ENCODE peak calls at places on chromosomes 6 and 20, in six cellular contexts. One of them, this sample, is unnamed.

GRCh38 chr6:81878479-81878878 is 126.0 kb upstream of the TENT5A start:
- DNase-seq in NB4: no peak
- DNase-seq in A549: no peak
- DNase-seq in endothelial cell of umbilical vein: no peak
- DNase-seq in HepG2: no peak
- DNase-seq in GM12878: no peak
- DNase-seq in this sample: no peak

GRCh38 chr6:108222504-108222903 is 38.3 kb downstream of the SNX3 start:
- DNase-seq in NB4: peak
- DNase-seq in A549: peak
- DNase-seq in endothelial cell of umbilical vein: peak
- DNase-seq in HepG2: no peak
- DNase-seq in GM12878: no peak
- DNase-seq in this sample: no peak

GRCh38 chr20:50192364-50193168 is 1.9 kb downstream of the CEBPB start:
- DNase-seq in NB4: peak
- DNase-seq in A549: peak
- DNase-seq in endothelial cell of umbilical vein: peak
- DNase-seq in HepG2: peak
- DNase-seq in GM12878: peak
- DNase-seq in this sample: peak

GRCh38 chr6:169800116-169800667 is 48.8 kb downstream of the ERMARD start:
- DNase-seq in NB4: no peak
- DNase-seq in A549: peak
- DNase-seq in endothelial cell of umbilical vein: no peak
- DNase-seq in HepG2: peak
- DNase-seq in GM12878: no peak
- DNase-seq in this sample: no peak

GRCh38 chr6:133340557-133340956 is 99.4 kb downstream of the EYA4 start:
- DNase-seq in NB4: no peak
- DNase-seq in A549: peak
- DNase-seq in endothelial cell of umbilical vein: no peak
- DNase-seq in HepG2: no peak
- DNase-seq in GM12878: no peak
- DNase-seq in this sample: no peak

GRCh38 chr6:111972714-111973678 is 80.9 kb upstream of the CCN6 start:
- DNase-seq in NB4: peak
- DNase-seq in A549: peak
- DNase-seq in endothelial cell of umbilical vein: peak
- DNase-seq in HepG2: no peak
- DNase-seq in GM12878: no peak
- DNase-seq in this sample: no peak

GRCh38 chr6:21984551-21984950 is 312.3 kb downstream of the PRL start:
- DNase-seq in NB4: no peak
- DNase-seq in A549: no peak
- DNase-seq in endothelial cell of umbilical vein: no peak
- DNase-seq in HepG2: no peak
- DNase-seq in GM12878: no peak
- DNase-seq in this sample: no peak

GRCh38 chr6:167893416-167893815 is 66.7 kb downstream of the AFDN start:
- DNase-seq in NB4: no peak
- DNase-seq in A549: no peak
- DNase-seq in endothelial cell of umbilical vein: no peak
- DNase-seq in HepG2: peak
- DNase-seq in GM12878: no peak
- DNase-seq in this sample: no peak

GRCh38 chr6:84979541-84979940 is 215.1 kb upstream of the TBX18 start:
- DNase-seq in NB4: no peak
- DNase-seq in A549: no peak
- DNase-seq in endothelial cell of umbilical vein: peak
- DNase-seq in HepG2: no peak
- DNase-seq in GM12878: no peak
- DNase-seq in this sample: no peak

DNA sequence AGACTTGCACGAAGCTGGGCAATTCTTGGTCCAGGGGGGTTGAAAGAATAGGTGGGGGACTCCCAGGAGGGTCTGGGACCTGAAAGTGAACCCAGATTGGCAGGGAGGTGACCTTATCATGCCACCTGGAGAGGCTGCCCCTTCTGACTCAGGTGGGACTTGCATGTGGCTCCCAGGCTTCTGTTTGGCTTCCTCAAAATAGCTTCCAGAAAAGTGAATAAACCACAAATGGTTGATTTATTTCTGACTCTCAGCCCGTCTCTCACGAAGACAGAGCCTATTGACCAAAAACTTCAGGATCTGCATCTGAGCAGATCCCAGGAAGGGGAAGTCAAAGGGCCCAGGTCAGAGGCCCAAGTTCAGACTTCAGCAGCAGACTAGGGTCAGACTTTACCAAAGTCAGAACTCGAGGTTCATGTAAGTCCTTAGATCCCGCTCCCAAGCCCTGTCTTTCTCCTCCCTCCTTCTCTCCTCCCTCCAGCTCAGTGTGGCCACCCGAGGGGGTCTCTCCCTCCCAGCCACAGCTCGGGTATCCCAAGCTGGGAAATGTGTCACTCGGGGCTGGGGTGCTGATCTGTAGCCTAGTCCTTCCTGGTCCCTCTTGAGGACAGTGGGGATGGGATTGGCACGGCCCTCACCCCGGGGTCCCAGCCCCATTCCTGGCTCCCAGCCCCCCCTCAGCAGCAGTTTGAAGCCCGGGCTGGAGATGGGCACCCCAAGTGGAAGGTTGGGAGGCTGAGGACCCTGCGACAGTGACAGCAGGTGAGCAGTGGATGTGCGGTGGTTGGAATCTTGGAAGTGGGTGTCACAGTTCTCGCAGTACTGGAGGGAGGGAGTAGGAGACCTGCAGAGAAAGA is 1.5 kb upstream of the C6orf47 start:
- DNase-seq in NB4: no peak
- DNase-seq in A549: no peak
- DNase-seq in endothelial cell of umbilical vein: no peak
- DNase-seq in HepG2: no peak
- DNase-seq in GM12878: no peak
- DNase-seq in this sample: no peak
- TF ChIP-seq MYC in NB4: no peak
- TF ChIP-seq MYC in A549: no peak
- TF ChIP-seq MYC in endothelial cell of umbilical vein: no peak
- TF ChIP-seq MYC in HepG2: no peak
- TF ChIP-seq MYC in GM12878: no peak
- TF ChIP-seq MYC in this sample: no peak

GRCh38 chr6:56399250-56399671 is 151.9 kb upstream of the COL21A1 start:
- DNase-seq in NB4: no peak
- DNase-seq in A549: peak
- DNase-seq in endothelial cell of umbilical vein: no peak
- DNase-seq in HepG2: peak
- DNase-seq in GM12878: no peak
- DNase-seq in this sample: no peak

GRCh38 chr6:56400273-56400672 is 152.9 kb upstream of the COL21A1 start:
- DNase-seq in NB4: no peak
- DNase-seq in A549: peak
- DNase-seq in endothelial cell of umbilical vein: no peak
- DNase-seq in HepG2: peak
- DNase-seq in GM12878: no peak
- DNase-seq in this sample: no peak

GRCh38 chr6:56401477-56402070 is 154.2 kb upstream of the COL21A1 start:
- DNase-seq in NB4: no peak
- DNase-seq in A549: no peak
- DNase-seq in endothelial cell of umbilical vein: no peak
- DNase-seq in HepG2: no peak
- DNase-seq in GM12878: no peak
- DNase-seq in this sample: no peak

GRCh38 chr6:56396435-56396834 is 149.1 kb upstream of the COL21A1 start:
- DNase-seq in NB4: no peak
- DNase-seq in A549: no peak
- DNase-seq in endothelial cell of umbilical vein: no peak
- DNase-seq in HepG2: no peak
- DNase-seq in GM12878: no peak
- DNase-seq in this sample: no peak

DNA sequence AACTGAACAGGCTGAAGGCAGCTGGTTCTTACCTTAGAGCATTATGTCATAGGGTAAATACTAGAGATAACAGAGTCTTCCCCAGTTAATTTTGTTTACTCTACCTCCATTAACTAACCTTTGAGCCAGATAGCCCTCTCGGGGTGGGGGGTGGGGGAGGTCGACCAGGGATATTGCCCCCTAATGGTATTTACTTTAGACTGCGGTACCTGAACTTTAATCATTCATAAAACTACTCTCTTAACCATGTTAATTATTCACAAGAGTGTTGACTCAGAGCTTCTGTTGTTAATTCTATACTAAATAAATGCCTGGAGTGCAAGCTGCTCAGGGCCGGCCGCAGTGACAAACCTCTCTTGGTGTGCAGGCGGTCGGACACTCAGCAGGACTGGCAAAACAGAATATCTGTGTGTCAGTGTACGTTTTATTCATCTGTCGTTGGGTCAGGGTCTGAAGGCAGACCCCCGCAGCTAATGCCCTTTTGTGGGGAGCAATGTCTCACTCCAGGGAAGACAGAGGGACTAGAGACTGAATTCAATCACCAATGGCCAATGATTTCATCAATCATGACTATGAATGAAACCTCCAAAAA is 152.4 kb upstream of the COL21A1 start:
- DNase-seq in NB4: no peak
- DNase-seq in A549: peak
- DNase-seq in endothelial cell of umbilical vein: no peak
- DNase-seq in HepG2: peak
- DNase-seq in GM12878: no peak
- DNase-seq in this sample: no peak
- TF ChIP-seq MYC in NB4: no peak
- TF ChIP-seq MYC in A549: no peak
- TF ChIP-seq MYC in endothelial cell of umbilical vein: no peak
- TF ChIP-seq MYC in HepG2: peak
- TF ChIP-seq MYC in GM12878: no peak
- TF ChIP-seq MYC in this sample: no peak

GRCh38 chr6:25755496-25755895 is 954 bp downstream of the SLC17A4 start:
- DNase-seq in NB4: no peak
- DNase-seq in A549: no peak
- DNase-seq in endothelial cell of umbilical vein: no peak
- DNase-seq in HepG2: no peak
- DNase-seq in GM12878: no peak
- DNase-seq in this sample: no peak
- TF ChIP-seq MYC in NB4: no peak
- TF ChIP-seq MYC in A549: no peak
- TF ChIP-seq MYC in endothelial cell of umbilical vein: no peak
- TF ChIP-seq MYC in HepG2: no peak
- TF ChIP-seq MYC in GM12878: no peak
- TF ChIP-seq MYC in this sample: no peak

GRCh38 chr6:141510803-141511202 is 621.9 kb upstream of the GJE1 start:
- DNase-seq in NB4: no peak
- DNase-seq in A549: no peak
- DNase-seq in endothelial cell of umbilical vein: no peak
- DNase-seq in HepG2: no peak
- DNase-seq in GM12878: no peak
- DNase-seq in this sample: no peak

DNA sequence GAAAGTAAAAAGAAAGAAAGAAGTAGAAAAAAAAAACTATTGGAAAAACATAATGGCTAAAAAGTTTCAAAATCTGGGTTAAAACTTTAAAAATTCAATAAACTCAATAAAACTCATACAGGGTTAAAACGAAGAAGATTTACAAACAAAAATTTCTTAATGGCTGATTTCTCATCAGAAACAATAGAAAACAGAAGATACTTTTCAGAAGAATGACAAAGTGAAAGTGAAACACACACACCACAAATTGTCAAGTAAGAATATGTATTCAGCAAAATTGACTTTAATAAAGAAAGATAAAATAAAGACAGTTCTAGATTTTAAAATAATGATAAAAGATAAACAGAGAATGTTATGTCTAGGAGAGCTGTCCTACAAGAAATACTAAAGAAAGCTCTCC is 618.9 kb upstream of the GJE1 start:
- DNase-seq in NB4: peak
- DNase-seq in A549: no peak
- DNase-seq in endothelial cell of umbilical vein: peak
- DNase-seq in HepG2: no peak
- DNase-seq in GM12878: no peak
- DNase-seq in this sample: no peak
- TF ChIP-seq MYC in NB4: no peak
- TF ChIP-seq MYC in A549: no peak
- TF ChIP-seq MYC in endothelial cell of umbilical vein: no peak
- TF ChIP-seq MYC in HepG2: no peak
- TF ChIP-seq MYC in GM12878: no peak
- TF ChIP-seq MYC in this sample: no peak

DNA sequence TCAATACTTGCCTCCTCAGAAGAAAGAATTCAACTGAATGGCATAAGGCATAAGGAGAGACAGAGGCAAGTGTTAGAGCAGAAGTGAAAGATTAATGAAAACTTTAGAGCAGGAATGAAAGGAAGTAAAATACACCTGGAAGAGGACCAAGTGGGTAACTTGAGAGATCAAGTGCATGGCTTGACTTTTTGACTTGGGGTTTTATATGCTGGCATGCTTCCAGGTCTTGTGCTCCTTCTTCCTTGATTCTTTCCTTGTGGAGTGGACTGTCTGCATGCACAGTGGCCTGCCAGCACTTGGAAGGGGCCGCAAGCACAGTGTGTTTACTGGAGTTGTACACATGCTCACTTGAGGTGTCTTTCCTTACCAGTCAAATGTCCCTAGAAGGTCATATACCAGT is 222.1 kb upstream of the UFL1 start:
- DNase-seq in NB4: no peak
- DNase-seq in A549: no peak
- DNase-seq in endothelial cell of umbilical vein: no peak
- DNase-seq in HepG2: no peak
- DNase-seq in GM12878: no peak
- DNase-seq in this sample: no peak
- TF ChIP-seq MYC in NB4: no peak
- TF ChIP-seq MYC in A549: no peak
- TF ChIP-seq MYC in endothelial cell of umbilical vein: no peak
- TF ChIP-seq MYC in HepG2: no peak
- TF ChIP-seq MYC in GM12878: no peak
- TF ChIP-seq MYC in this sample: no peak